ENCODE peak calls at places on chromosomes 12 and 14, in seven cellular contexts. Q is astrocyte, V is mammary epithelial cell, P is AG04450, D is HCT116, Y is tibial artery, L is body of pancreas. H is an unnamed sample. For H3K9me3, the result is how much of the 10 kb centered on the place peaks cover.

GRCh38 chr14:26993541-26993940 is 395.7 kb upstream of the NOVA1 start:
- DNase-seq in P (no peak), Y (no peak), L (no peak), D (no peak), Q (no peak), V (no peak), H (no peak)

GRCh38 chr12:116520801-116521471 is 38.2 kb upstream of the MAP1LC3B2 start:
- DNase-seq in L (no peak), P (no peak), Y (no peak), D (no peak), V (peak), Q (peak), H (no peak)

GRCh38 chr14:68687746-68688145 is 105.1 kb downstream of the ZFP36L1 start:
- DNase-seq in Q (peak), D (peak), L (no peak), P (no peak), Y (peak), V (peak), H (no peak)

GRCh38 chr12:74619886-74620285 is 82.3 kb downstream of the ATXN7L3B start:
- DNase-seq in Q (no peak), D (no peak), V (peak), Y (no peak), P (no peak), L (peak), H (no peak)

GRCh38 chr14:94163806-94164205 is 10.3 kb upstream of the PPP4R4 start:
- DNase-seq in L (no peak), D (no peak), Q (no peak), P (no peak), V (no peak), Y (no peak), H (no peak)

GRCh38 chr12:24491968-24492367 is 456.9 kb downstream of the BCAT1 start:
- DNase-seq in V (no peak), Y (no peak), D (no peak), P (no peak), L (no peak), Q (no peak), H (no peak)

GRCh38 chr14:64220466-64220865 is 73.7 kb downstream of the ESR2 start:
- DNase-seq in V (no peak), L (peak), D (no peak), Y (no peak), P (no peak), Q (no peak), H (peak)

GRCh38 chr14:26960049-26960688 is 362.3 kb upstream of the NOVA1 start:
- DNase-seq in V (no peak), Q (no peak), Y (no peak), D (no peak), L (no peak), P (no peak), H (no peak)

GRCh38 chr12:110028323-110028722 is 20.0 kb downstream of the C12orf76 start:
- DNase-seq in V (no peak), Q (no peak), D (no peak), P (no peak), L (no peak), Y (no peak), H (no peak)

GRCh38 chr12:92356405-92356804 is 210.8 kb upstream of the BTG1 start:
- DNase-seq in L (no peak), D (no peak), P (no peak), V (peak), Y (no peak), Q (peak), H (no peak)

GRCh38 chr14:90911121-90911520 is 94.9 kb upstream of the TTC7B start:
- DNase-seq in P (no peak), Y (no peak), D (no peak), Q (no peak), L (no peak), V (no peak), H (no peak)

GRCh38 chr12:95547522-95548055 is 3.7 kb downstream of the USP44 start:
- DNase-seq in Y (no peak), Q (peak), L (no peak), D (no peak), V (no peak), P (peak), H (no peak)

GRCh38 chr14:36973806-36974442 is 198.5 kb downstream of the SLC25A21 start:
- DNase-seq in Q (peak), D (no peak), V (peak), L (no peak), Y (no peak), P (peak), H (no peak)

GRCh38 chr14:77864085-77864484 is 64.2 kb downstream of the ADCK1 start:
- DNase-seq in P (no peak), Q (no peak), V (no peak), D (no peak), Y (no peak), L (no peak), H (no peak)

GRCh38 chr14:105161964-105162363 is 6.6 kb downstream of the JAG2 start:
- DNase-seq in D (no peak), V (no peak), L (no peak), Q (no peak), Y (no peak), P (no peak), H (no peak)

GRCh38 chr14:36317650-36318049 is 2.8 kb downstream of the MBIP start:
- DNase-seq in Y (no peak), L (no peak), P (no peak), V (peak), D (no peak), Q (peak), H (no peak)

GRCh38 chr14:101350710-101351109 is 210.6 kb upstream of the DIO3 start:
- DNase-seq in Q (no peak), P (no peak), V (no peak), Y (peak), L (no peak), D (no peak), H (no peak)

GRCh38 chr14:36344211-36344610 is 23.8 kb upstream of the MBIP start:
- DNase-seq in D (no peak), L (no peak), P (no peak), Q (peak), Y (no peak), V (no peak), H (no peak)

GRCh38 chr12:76943004-76943403 is 64.2 kb upstream of the CSRP2 start:
- DNase-seq in Y (no peak), V (no peak), L (no peak), P (no peak), D (no peak), Q (no peak), H (no peak)

GRCh38 chr12:116276433-116277216 is 868 bp downstream of the MED13L start:
- DNase-seq in Y (peak), P (no peak), L (peak), Q (peak), V (peak), D (no peak), H (peak)

GRCh38 chr14:65224799-65225198 is 122.5 kb upstream of the MAX start:
- DNase-seq in L (peak), Y (no peak), Q (no peak), P (no peak), V (no peak), D (no peak), H (no peak)

GRCh38 chr12:123384318-123384993 is 524 bp downstream of the KMT5A start:
- DNase-seq in P (no peak), Q (no peak), Y (no peak), L (peak), V (peak), D (no peak), H (no peak)

GRCh38 chr12:75315518-75315917 is 14.6 kb downstream of the CAPS2 start:
- DNase-seq in P (no peak), V (no peak), D (no peak), L (no peak), Q (peak), Y (no peak), H (no peak)

GRCh38 chr14:21647380-21647779 is 6.3 kb upstream of the OR4E2 start:
- DNase-seq in V (no peak), P (no peak), Y (no peak), D (no peak), Q (no peak), L (no peak), H (no peak)

GRCh38 chr12:11178250-11178649 is 7.3 kb downstream of the SMIM10L1 start:
- DNase-seq in D (no peak), P (no peak), Y (no peak), V (no peak), Q (no peak), L (no peak), H (no peak)

GRCh38 chr12:55626154-55626553 is 10.5 kb upstream of the OR10P1 start:
- DNase-seq in D (no peak), L (no peak), Q (no peak), V (no peak), P (no peak), Y (no peak), H (no peak)

GRCh38 chr12:11954181-11954580 is 116.6 kb upstream of the BCL2L14 start:
- DNase-seq in P (no peak), L (no peak), Q (no peak), D (no peak), Y (no peak), V (no peak), H (no peak)

GRCh38 chr14:50060871-50061663 is 55.3 kb downstream of the VCPKMT start:
- DNase-seq in P (peak), Q (peak), Y (peak), L (peak), V (peak), D (no peak), H (peak)

GRCh38 chr12:57049890-57050289 is at the start of gene MYO1A:
- DNase-seq in D (no peak), Y (no peak), P (no peak), L (no peak), Q (no peak), V (no peak), H (no peak)

GRCh38 chr12:50690923-50691322 is 73.0 kb upstream of the ATF1 start:
- DNase-seq in P (no peak), D (no peak), Y (no peak), L (peak), Q (peak), V (no peak), H (no peak)

GRCh38 chr12:68915055-68915454 is 17.9 kb downstream of the CPM start:
- DNase-seq in Y (no peak), Q (peak), L (no peak), D (no peak), V (peak), P (peak), H (no peak)

GRCh38 chr14:102795060-102795925 is 18.0 kb downstream of the TRAF3 start:
- DNase-seq in P (no peak), L (peak), V (peak), Y (peak), D (no peak), Q (peak), H (peak)

GRCh38 chr14:37584211-37585100 is 10.6 kb downstream of the FOXA1 start:
- DNase-seq in P (no peak), L (no peak), D (no peak), V (no peak), Q (no peak), Y (no peak), H (no peak)

GRCh38 chr14:30854492-30854891 is 19.9 kb upstream of the COCH start:
- DNase-seq in D (no peak), P (no peak), V (no peak), L (no peak), Q (no peak), Y (no peak), H (no peak)

GRCh38 chr14:30849354-30849753 is 25.0 kb upstream of the COCH start:
- DNase-seq in Q (no peak), D (no peak), L (no peak), V (no peak), Y (no peak), P (no peak), H (no peak)

GRCh38 chr14:30849983-30850382 is 24.4 kb upstream of the COCH start:
- DNase-seq in P (no peak), L (no peak), Y (no peak), Q (no peak), D (no peak), V (no peak), H (no peak)

GRCh38 chr14:30848449-30849240 is 25.7 kb upstream of the COCH start:
- DNase-seq in Q (no peak), L (no peak), D (no peak), V (no peak), Y (no peak), P (no peak), H (no peak)
- H3K9me3 ChIP-seq in Q (under half), L (under half), D (under half), V (under half), Y (under half), P (under half), H (under half)

DNA sequence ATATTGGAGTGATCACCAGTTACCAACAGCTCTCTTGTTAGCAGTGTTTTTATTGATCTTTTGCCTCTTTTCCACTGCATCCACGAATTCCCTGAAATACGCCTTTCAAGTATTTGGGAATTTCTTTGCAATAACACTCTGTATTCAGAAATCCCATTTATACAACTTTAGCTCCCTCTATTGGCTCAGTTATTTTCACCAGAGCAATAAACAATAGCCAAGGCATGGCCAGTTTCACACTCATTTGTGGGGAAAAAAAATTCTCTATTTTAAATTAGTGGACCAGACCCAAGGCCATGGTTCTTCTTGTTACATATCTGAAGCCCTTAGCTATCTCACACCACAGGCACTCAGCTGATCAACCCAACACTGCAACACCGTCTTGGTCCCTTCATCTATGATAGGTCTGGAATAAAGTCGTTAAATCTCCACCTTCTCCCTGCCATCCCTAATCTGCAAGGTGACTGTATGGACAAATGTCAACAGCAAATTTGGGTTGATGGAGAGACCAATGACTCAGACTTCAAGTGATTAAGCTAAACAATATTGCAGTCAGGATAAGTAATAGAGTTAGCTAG is 92.4 kb upstream of the TMEM260 start:
- DNase-seq in V (peak), P (no peak), D (peak), L (no peak), Y (no peak), Q (no peak), H (no peak)
- H3K27ac ChIP-seq in V (no peak), P (no peak), D (no peak), L (no peak), Y (no peak), Q (no peak), H (no peak)

DNA sequence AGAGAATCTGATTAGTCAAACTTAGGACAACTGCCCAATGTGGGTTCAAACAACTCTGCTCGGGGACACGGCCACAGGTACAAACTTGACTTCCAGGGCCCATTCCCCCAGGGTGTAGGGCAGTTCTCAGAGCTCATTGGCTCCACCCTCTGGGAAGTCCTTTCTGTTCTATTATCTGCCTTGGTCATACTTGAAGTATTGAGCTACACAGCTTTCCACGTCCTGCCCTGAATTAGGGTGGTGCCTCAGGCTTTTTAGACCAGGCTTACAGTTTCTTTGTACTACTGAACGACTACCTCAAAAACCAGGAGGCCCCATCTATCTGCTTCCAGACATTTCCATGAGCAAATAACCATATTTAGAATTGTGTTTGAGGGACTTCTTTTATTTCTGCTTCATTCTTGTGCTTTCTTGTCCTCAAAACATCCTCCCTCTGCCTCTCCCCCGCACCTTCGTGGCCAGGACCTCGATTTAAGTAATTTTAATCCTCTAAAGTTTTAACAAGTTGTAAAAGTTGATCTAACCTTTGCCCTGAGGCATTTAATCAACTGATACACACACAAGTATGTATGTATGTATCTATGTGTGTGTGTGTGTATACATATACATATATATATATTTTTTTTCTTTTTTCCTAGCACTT is 281.8 kb upstream of the AMIGO2 start:
- DNase-seq in L (no peak), Y (no peak), V (peak), Q (no peak), D (no peak), P (no peak), H (no peak)
- TF ChIP-seq CTCF in L (no peak), Y (no peak), V (no peak), Q (no peak), D (no peak), P (no peak), H (no peak)

DNA sequence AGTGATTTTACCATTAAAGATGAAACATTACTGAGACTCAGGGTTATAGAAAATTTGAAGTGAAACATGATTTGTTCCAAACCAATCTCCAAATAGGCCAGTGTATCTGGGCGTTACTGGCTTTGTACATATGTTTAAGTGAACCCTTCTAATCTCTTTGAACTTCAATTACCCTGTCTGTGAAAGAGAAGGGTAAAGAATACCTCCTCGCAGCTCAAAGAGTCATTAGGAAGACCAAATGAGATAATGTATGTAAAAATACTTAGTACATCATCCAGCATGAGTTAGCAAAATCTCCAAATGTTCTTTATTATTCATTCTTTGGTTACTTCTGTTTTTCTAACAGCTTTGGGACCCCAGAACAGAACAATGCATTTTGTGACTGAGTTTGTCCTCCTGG is at the start of gene OR11H6:
- DNase-seq in D (no peak), P (no peak), V (no peak), L (no peak), Q (no peak), Y (no peak), H (no peak)
- H3K9me3 ChIP-seq in D (under half), P (under half), V (under half), L (under half), Q (under half), Y (under half), H (under half)